ENCODE peak calls at places on chromosome 17, in eight cellular contexts. E, J, H, X, V, D, T and F are unnamed samples.

GRCh38 chr17:34199449-34199848 is 55.6 kb upstream of the CCL2 start:
- DNase-seq in E (no peak), J (no peak), H (no peak), X (no peak), V (no peak), D (no peak), T (no peak), F (no peak)

GRCh38 chr17:9273334-9274118 is 252.2 kb downstream of the NTN1 start:
- DNase-seq in E (no peak), J (no peak), H (no peak), X (peak), V (no peak), D (no peak), T (no peak), F (no peak)

GRCh38 chr17:55285340-55286301 is 20.9 kb downstream of the HLF start:
- DNase-seq in E (no peak), J (no peak), H (no peak), X (peak), V (no peak), D (no peak), T (no peak), F (peak)

GRCh38 chr17:73434154-73434553 is 122.4 kb upstream of the CDC42EP4 start:
- DNase-seq in E (no peak), J (no peak), H (no peak), X (no peak), V (no peak), D (no peak), T (no peak), F (no peak)

GRCh38 chr17:36627101-36627500 is 25.7 kb downstream of the MRM1 start:
- DNase-seq in E (peak), J (peak), H (no peak), X (no peak), V (no peak), D (no peak), T (no peak), F (no peak)

GRCh38 chr17:58527949-58528348 is 13.5 kb upstream of the MTMR4 start:
- DNase-seq in E (no peak), J (no peak), H (no peak), X (peak), V (no peak), D (no peak), T (no peak), F (no peak)

GRCh38 chr17:7281074-7281952 is at the start of gene SLC2A4:
- DNase-seq in E (peak), J (peak), H (no peak), X (peak), V (peak), D (peak), T (peak), F (peak)

GRCh38 chr17:30095507-30096244 is 20.9 kb upstream of the NSRP1 start:
- DNase-seq in E (peak), J (peak), H (no peak), X (peak), V (peak), D (no peak), T (peak), F (peak)

GRCh38 chr17:17355426-17355825 is 52.3 kb downstream of the NT5M start:
- DNase-seq in E (no peak), J (no peak), H (no peak), X (no peak), V (no peak), D (no peak), T (no peak), F (no peak)

GRCh38 chr17:29037739-29038465 is 5.0 kb upstream of the PIPOX start:
- DNase-seq in E (no peak), J (no peak), H (no peak), X (no peak), V (no peak), D (no peak), T (no peak), F (no peak)

GRCh38 chr17:48439875-48440505 is 10.0 kb upstream of the SKAP1 start:
- DNase-seq in E (no peak), J (no peak), H (no peak), X (no peak), V (no peak), D (no peak), T (no peak), F (no peak)

GRCh38 chr17:51032850-51033249 is 87.8 kb downstream of the SPAG9 start:
- DNase-seq in E (no peak), J (no peak), H (no peak), X (peak), V (no peak), D (no peak), T (no peak), F (peak)

GRCh38 chr17:71546369-71546864 is 574.4 kb upstream of the SOX9 start:
- DNase-seq in E (no peak), J (no peak), H (no peak), X (no peak), V (no peak), D (no peak), T (no peak), F (no peak)
- TF ChIP-seq CTCF in E (no peak), J (no peak), H (no peak), X (no peak), V (no peak), D (no peak), T (no peak), F (no peak)

GRCh38 chr17:66725956-66726355 is 109.0 kb upstream of the CACNG5 start:
- DNase-seq in E (no peak), J (no peak), H (no peak), X (no peak), V (no peak), D (no peak), T (no peak), F (no peak)

GRCh38 chr17:66726846-66727245 is 108.1 kb upstream of the CACNG5 start:
- DNase-seq in E (no peak), J (no peak), H (no peak), X (no peak), V (no peak), D (no peak), T (no peak), F (no peak)

GRCh38 chr17:66726371-66726770 is 108.5 kb upstream of the CACNG5 start:
- DNase-seq in E (no peak), J (no peak), H (no peak), X (no peak), V (no peak), D (no peak), T (no peak), F (no peak)

GRCh38 chr17:66730497-66730923 is 104.4 kb upstream of the CACNG5 start:
- DNase-seq in E (no peak), J (no peak), H (no peak), X (no peak), V (no peak), D (no peak), T (no peak), F (no peak)

GRCh38 chr17:66727634-66728570 is 107.0 kb upstream of the CACNG5 start:
- DNase-seq in E (peak), J (peak), H (no peak), X (peak), V (peak), D (no peak), T (peak), F (peak)
- TF ChIP-seq CTCF in E (peak), J (peak), H (peak), X (peak), V (no peak), D (peak), T (peak), F (peak)

GRCh38 chr17:82461827-82462524 is 3.4 kb downstream of the NARF start:
- DNase-seq in E (no peak), J (no peak), H (no peak), X (no peak), V (no peak), D (no peak), T (no peak), F (no peak)
- TF ChIP-seq CTCF in E (no peak), J (no peak), H (no peak), X (no peak), V (no peak), D (no peak), T (no peak), F (no peak)

DNA sequence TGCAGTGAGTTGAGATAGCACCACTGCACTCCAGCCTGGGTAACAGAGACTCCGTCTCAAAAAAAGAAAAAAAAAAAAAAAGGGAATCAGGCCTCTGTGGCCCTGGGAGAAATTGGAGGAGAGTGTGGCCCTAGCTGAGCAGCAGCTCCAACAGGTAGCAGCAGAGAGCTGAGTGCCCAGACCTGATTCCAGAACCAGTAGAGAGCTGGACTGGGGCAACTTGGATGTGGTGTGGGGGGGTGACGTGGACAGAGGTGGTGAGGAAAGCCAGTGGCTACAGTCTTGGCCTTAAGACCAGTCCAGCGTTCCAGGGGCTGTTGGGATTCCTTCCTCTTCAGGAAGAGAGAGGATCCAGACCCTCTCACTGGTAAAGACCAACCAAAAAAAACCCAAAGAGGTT is 1.7 kb downstream of the HSPB9 start:
- DNase-seq in E (no peak), J (no peak), H (no peak), X (no peak), V (no peak), D (no peak), T (no peak), F (no peak)
- TF ChIP-seq CTCF in E (no peak), J (no peak), H (no peak), X (peak), V (no peak), D (no peak), T (no peak), F (no peak)

DNA sequence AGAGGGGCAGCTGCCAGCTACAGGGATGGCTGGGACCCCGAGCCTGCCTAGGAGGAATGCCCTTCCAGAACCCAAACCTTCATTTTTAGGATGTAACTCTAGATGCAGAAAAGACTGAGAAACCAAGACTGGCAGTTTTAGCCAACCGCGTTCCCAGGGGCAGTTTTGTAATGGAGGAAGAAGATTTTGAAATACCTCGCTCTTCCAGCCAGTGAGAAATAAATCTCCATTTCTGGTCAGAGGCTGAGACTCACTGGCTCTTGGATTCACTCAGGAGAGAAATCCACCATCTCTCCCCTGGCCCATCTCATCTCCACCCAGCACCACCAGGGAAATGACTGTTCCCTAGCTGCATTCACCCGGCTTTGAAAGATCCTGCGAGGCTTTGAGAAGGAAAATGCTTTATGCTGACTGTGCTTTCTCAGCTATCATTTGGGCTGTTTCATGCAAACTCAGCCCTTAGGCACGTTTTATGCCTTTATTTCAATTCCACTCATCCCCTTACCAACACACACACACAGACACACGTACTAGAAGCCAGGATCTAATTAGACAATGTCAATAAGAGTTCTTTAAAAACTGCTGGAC is 185.2 kb downstream of the SOX9 start:
- DNase-seq in E (no peak), J (no peak), H (no peak), X (no peak), V (no peak), D (no peak), T (no peak), F (peak)
- TF ChIP-seq CTCF in E (no peak), J (no peak), H (no peak), X (no peak), V (no peak), D (no peak), T (no peak), F (no peak)

DNA sequence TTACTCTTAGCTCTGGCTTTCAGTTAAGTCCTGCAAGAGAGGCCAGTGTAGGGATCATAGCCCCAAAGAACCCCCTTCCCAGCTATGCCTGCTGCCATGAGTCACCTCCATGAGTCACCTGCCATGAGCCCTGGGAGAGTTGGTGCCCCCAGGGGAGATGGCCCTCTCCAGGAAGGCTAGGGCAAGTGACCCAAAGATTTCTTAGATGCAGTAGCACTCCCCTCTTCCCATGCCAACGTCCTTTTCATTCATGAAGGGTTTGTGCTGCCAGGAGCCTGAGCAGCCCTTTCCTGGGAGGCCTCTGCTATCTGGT is 78.6 kb upstream of the LGALS9 start:
- DNase-seq in E (no peak), J (no peak), H (no peak), X (peak), V (no peak), D (no peak), T (no peak), F (peak)
- TF ChIP-seq CTCF in E (no peak), J (no peak), H (no peak), X (peak), V (no peak), D (no peak), T (no peak), F (no peak)

DNA sequence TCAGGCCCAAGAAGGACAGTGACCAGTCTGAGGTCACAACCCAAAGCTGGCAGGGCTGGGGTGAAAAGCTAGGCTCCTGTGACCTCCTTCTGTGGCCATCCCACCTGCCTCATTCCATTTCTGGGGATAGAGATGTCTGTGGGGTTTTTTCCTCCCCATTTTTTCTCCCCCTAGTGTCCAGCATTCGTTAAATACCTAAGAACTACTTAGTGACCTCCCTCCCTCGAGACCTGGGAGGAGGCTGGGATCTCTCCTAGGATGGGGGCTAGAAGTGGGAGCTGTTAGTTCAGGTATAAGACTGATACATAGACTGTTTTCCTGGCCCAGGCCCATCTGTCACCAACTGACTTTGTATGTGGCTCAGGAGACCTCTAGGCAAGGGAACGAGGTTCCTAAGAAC is 20.5 kb upstream of the STAC2 start:
- DNase-seq in E (no peak), J (no peak), H (no peak), X (no peak), V (no peak), D (no peak), T (no peak), F (no peak)
- TF ChIP-seq CTCF in E (peak), J (no peak), H (no peak), X (peak), V (no peak), D (no peak), T (no peak), F (no peak)

DNA sequence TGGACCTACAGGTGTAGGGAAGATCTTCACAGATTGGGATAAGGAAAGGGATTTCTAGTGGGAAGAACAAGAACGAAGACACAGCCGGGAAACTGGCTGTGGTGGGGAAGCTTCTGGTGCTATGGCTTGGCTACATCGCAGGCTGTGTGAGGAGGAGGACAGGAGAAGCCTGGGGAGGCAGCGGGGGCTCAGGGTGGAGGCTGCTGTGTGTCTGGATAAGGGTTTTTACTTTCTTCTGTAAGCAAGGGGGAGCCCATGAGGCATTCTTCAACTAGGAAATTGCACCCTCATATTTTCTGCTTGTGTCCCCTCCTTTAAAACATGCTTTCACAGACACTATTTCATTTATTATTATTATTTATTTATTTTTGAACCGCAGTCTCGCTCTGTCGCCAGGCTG is 2.9 kb upstream of the RHBDF2 start:
- DNase-seq in E (no peak), J (peak), H (no peak), X (no peak), V (peak), D (no peak), T (peak), F (no peak)
- TF ChIP-seq CTCF in E (no peak), J (no peak), H (no peak), X (no peak), V (no peak), D (no peak), T (peak), F (peak)

GRCh38 chr17:79681101-79681621 is 49.6 kb upstream of the ENPP7 start:
- DNase-seq in E (no peak), J (no peak), H (no peak), X (no peak), V (no peak), D (no peak), T (no peak), F (no peak)
- TF ChIP-seq CTCF in E (no peak), J (no peak), H (no peak), X (no peak), V (no peak), D (no peak), T (no peak), F (no peak)

DNA sequence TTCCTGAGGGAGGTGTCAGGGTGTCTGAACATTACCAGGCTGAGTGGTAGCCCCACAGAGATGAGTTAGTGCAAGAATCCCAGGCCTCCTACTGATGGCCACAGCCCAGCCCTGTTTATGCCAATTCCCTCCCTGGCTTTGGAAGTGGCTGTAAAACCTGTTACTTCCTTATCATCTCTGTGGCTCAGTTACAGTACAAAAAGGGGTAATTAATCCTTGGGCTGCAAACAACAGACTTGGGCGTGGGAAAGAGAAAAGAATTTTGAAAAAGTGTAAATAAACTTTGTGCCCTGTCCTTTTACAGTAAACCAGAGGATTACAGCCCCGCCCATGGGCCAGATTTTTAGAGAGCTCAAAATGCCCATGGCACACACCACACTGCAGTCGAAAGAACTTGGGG is 73.1 kb upstream of the AXIN2 start:
- DNase-seq in E (no peak), J (no peak), H (no peak), X (no peak), V (no peak), D (peak), T (no peak), F (no peak)
- TF ChIP-seq CTCF in E (no peak), J (no peak), H (no peak), X (no peak), V (no peak), D (no peak), T (no peak), F (no peak)